ENCODE peak calls at places on chromosome 15, in four cellular contexts. L is SK-N-SH, E is HCT116, I is HepG2. B is an unnamed sample.

GRCh38 chr15:56965614-56966013 is 47.2 kb downstream of the TCF12 start:
- DNase-seq in L (no peak), E (no peak), I (no peak), B (no peak)

GRCh38 chr15:69623521-69624513 is 171.2 kb downstream of the RPLP1 start:
- DNase-seq in L (no peak), E (no peak), I (no peak), B (no peak)

GRCh38 chr15:59388670-59389069 is 16.0 kb upstream of the MYO1E start:
- DNase-seq in L (no peak), E (no peak), I (no peak), B (no peak)

GRCh38 chr15:52008698-52009434 is 10.2 kb upstream of the MAPK6 start:
- DNase-seq in L (no peak), E (no peak), I (peak; percentile 97), B (peak; percentile 47)

GRCh38 chr15:76107169-76107568 is 47.4 kb downstream of the TMEM266 start:
- DNase-seq in L (no peak), E (no peak), I (no peak), B (no peak)

GRCh38 chr15:81337713-81338157 is 13.8 kb upstream of the STARD5 start:
- DNase-seq in L (no peak), E (no peak), I (no peak), B (peak; percentile 18)

GRCh38 chr15:96054606-96055005 is 275.9 kb upstream of the NR2F2 start:
- DNase-seq in L (no peak), E (no peak), I (no peak), B (no peak)

GRCh38 chr15:78082106-78082742 is 4.7 kb upstream of the TBC1D2B start:
- DNase-seq in L (no peak), E (no peak), I (no peak), B (no peak)

GRCh38 chr15:27686376-27686775 is 412.7 kb downstream of the OCA2 start:
- DNase-seq in L (no peak), E (no peak), I (no peak), B (no peak)

GRCh38 chr15:55164284-55164683 is 32.5 kb downstream of the RSL24D1 start:
- DNase-seq in L (no peak), E (no peak), I (no peak), B (no peak)

GRCh38 chr15:52559583-52559982 is 9.2 kb downstream of the ARPP19 start:
- DNase-seq in L (no peak), E (no peak), I (no peak), B (no peak)

GRCh38 chr15:100022426-100022825 is 289.2 kb upstream of the LYSMD4 start:
- DNase-seq in L (no peak), E (no peak), I (no peak), B (no peak)

DNA sequence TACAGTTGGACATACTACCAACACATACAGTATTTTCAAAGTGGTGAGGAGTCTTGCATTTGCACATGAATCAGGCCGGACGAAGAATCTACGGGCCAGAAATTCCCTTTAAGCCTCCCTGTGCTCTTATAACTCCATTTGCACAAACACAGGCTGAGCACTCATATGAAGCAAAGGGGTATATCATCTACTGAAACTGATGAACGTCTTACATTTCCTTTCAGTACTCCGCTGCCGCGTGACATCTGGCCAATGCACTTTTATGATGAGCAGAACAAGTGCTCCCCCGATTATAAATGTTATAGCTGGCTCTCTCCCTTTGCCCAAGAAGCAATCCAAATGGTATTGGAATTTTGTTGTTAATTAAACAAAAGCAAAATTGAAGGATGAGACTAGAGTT is 110.3 kb upstream of the ICE2 start:
- DNase-seq in L (no peak), E (no peak), I (no peak), B (no peak)
- TF ChIP-seq JUND in L (no peak), E (no peak), I (no peak), B (no peak)

GRCh38 chr15:101318147-101318809 is 23.2 kb upstream of the SNRPA1 start:
- DNase-seq in L (no peak), E (no peak), I (no peak), B (peak; percentile 26)

GRCh38 chr15:101322849-101323477 is 27.9 kb upstream of the SNRPA1 start:
- DNase-seq in L (no peak), E (no peak), I (no peak), B (no peak)

GRCh38 chr15:101318810-101319200 is 23.8 kb upstream of the SNRPA1 start:
- DNase-seq in L (peak; percentile 57), E (no peak), I (no peak), B (no peak)

GRCh38 chr15:101322016-101322695 is 27.1 kb upstream of the SNRPA1 start:
- DNase-seq in L (no peak), E (no peak), I (no peak), B (no peak)

GRCh38 chr15:101320501-101321052 is 25.5 kb upstream of the SNRPA1 start:
- DNase-seq in L (no peak), E (no peak), I (no peak), B (no peak)
- TF ChIP-seq JUND in L (no peak), E (no peak), I (no peak), B (no peak)

DNA sequence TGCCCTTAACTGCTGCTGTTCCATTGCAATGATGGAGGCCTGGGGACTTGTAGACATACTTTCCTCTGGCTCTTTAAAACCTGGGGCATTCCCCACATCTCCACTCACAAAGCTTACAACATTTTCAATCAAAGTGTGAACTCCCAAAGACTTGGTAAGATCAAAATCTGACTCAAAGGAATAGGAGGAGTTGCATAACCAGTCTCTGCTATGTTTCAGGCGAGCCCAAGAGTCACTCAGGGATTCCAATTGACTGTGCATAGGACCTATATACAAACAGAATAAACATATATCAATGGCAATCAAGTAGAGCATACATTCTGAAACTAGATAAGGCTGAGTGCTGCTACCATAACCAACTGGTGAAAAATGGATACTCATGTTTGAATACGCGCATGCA is 101.5 kb downstream of the FBXL22 start:
- DNase-seq in L (no peak), E (no peak), I (no peak), B (no peak)
- TF ChIP-seq JUND in L (no peak), E (no peak), I (no peak), B (no peak)

GRCh38 chr15:64068133-64068532 is 21.8 kb upstream of the DAPK2 start:
- DNase-seq in L (no peak), E (no peak), I (no peak), B (no peak)
- TF ChIP-seq JUND in L (no peak), E (no peak), I (no peak), B (no peak)

GRCh38 chr15:73564255-73564654 is 68.9 kb downstream of the NPTN start:
- DNase-seq in L (no peak), E (peak; percentile 43), I (no peak), B (no peak)

GRCh38 chr15:73555080-73555479 is 78.1 kb downstream of the NPTN start:
- DNase-seq in L (no peak), E (no peak), I (no peak), B (no peak)

GRCh38 chr15:73558529-73558928 is 74.7 kb downstream of the NPTN start:
- DNase-seq in L (no peak), E (no peak), I (no peak), B (no peak)

DNA sequence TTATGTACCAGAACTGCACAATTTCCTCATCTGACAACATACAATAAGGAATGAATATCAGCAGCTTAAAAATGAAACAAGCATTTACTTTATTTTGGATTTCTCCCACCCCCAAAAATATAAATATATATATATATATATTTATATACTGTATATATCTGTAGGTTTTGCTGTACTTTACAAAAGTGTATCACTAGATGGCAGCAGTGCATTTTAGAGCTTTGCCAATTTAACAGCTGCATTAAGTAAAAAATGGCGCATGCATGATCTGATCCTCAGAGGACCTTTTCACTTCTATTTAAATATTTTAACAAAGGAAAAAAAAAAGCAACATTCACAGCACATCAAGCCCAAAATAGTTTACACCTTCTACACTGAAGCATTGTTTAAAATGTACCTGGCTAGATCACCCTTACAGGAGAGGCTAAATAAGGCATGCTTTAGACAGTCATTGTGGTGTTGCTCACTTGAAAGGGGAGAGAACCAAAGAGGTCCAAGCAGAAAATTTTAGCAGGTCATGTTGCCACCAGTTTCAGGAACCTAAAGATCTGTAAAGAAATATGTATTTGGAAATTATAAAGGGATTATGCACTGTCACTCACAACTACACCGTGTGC is 72.6 kb downstream of the NPTN start:
- DNase-seq in L (peak; percentile 42), E (peak; percentile 46), I (peak; percentile 61), B (peak; percentile 24)
- TF ChIP-seq JUND in L (no peak), E (no peak), I (no peak), B (no peak)